ENCODE peak calls at places on chromosomes 3 and 15, in seven cellular contexts. One of them, this sample, is unnamed.

GRCh38 chr3:177824190-177824786 is 627.0 kb upstream of the TBL1XR1 start:
- DNase-seq in Panc1: no peak
- DNase-seq in BE2C: peak; percentile 65
- DNase-seq in HFF-Myc: no peak
- DNase-seq in fibroblast of lung: peak; percentile 69
- DNase-seq in dorsolateral prefrontal cortex: peak; percentile 46
- DNase-seq in GM12865: no peak
- DNase-seq in this sample: peak; percentile 72

GRCh38 chr15:83764201-83764839 is 110.4 kb downstream of the ADAMTSL3 start:
- DNase-seq in Panc1: no peak
- DNase-seq in BE2C: no peak
- DNase-seq in HFF-Myc: no peak
- DNase-seq in fibroblast of lung: no peak
- DNase-seq in dorsolateral prefrontal cortex: no peak
- DNase-seq in GM12865: no peak
- DNase-seq in this sample: no peak

GRCh38 chr3:44000586-44000985 is 241.1 kb upstream of the TOPAZ1 start:
- DNase-seq in Panc1: no peak
- DNase-seq in BE2C: no peak
- DNase-seq in HFF-Myc: peak; percentile 22
- DNase-seq in fibroblast of lung: peak; percentile 76
- DNase-seq in dorsolateral prefrontal cortex: no peak
- DNase-seq in GM12865: peak; percentile 70
- DNase-seq in this sample: peak; percentile 82

GRCh38 chr3:133943639-133944131 is 48.0 kb upstream of the RAB6B start:
- DNase-seq in Panc1: peak; percentile 54
- DNase-seq in BE2C: peak; percentile 39
- DNase-seq in HFF-Myc: no peak
- DNase-seq in fibroblast of lung: peak; percentile 95
- DNase-seq in dorsolateral prefrontal cortex: no peak
- DNase-seq in GM12865: no peak
- DNase-seq in this sample: peak; percentile 89

GRCh38 chr3:183375337-183375736 is 53.1 kb downstream of the MCF2L2 start:
- DNase-seq in Panc1: no peak
- DNase-seq in BE2C: no peak
- DNase-seq in HFF-Myc: no peak
- DNase-seq in fibroblast of lung: peak; percentile 75
- DNase-seq in dorsolateral prefrontal cortex: no peak
- DNase-seq in GM12865: peak; percentile 41
- DNase-seq in this sample: no peak

GRCh38 chr3:187922704-187923393 is 177.6 kb upstream of the BCL6 start:
- DNase-seq in Panc1: no peak
- DNase-seq in BE2C: no peak
- DNase-seq in HFF-Myc: no peak
- DNase-seq in fibroblast of lung: peak; percentile 38
- DNase-seq in dorsolateral prefrontal cortex: no peak
- DNase-seq in GM12865: no peak
- DNase-seq in this sample: peak; percentile 26

GRCh38 chr3:43742935-43743334 is 52.2 kb downstream of the ABHD5 start:
- DNase-seq in Panc1: no peak
- DNase-seq in BE2C: no peak
- DNase-seq in HFF-Myc: no peak
- DNase-seq in fibroblast of lung: peak; percentile 93
- DNase-seq in dorsolateral prefrontal cortex: no peak
- DNase-seq in GM12865: no peak
- DNase-seq in this sample: peak; percentile 72

GRCh38 chr3:194308635-194309213 is 42.4 kb downstream of the CPN2 start:
- DNase-seq in Panc1: no peak
- DNase-seq in BE2C: no peak
- DNase-seq in HFF-Myc: no peak
- DNase-seq in fibroblast of lung: no peak
- DNase-seq in dorsolateral prefrontal cortex: peak; percentile 10
- DNase-seq in GM12865: peak; percentile 49
- DNase-seq in this sample: no peak

GRCh38 chr15:69941931-69942471 is 155.7 kb downstream of the TLE3 start:
- DNase-seq in Panc1: no peak
- DNase-seq in BE2C: no peak
- DNase-seq in HFF-Myc: no peak
- DNase-seq in fibroblast of lung: no peak
- DNase-seq in dorsolateral prefrontal cortex: no peak
- DNase-seq in GM12865: no peak
- DNase-seq in this sample: no peak

GRCh38 chr3:197878427-197878826 is 71.6 kb upstream of the RPL35A start:
- DNase-seq in Panc1: no peak
- DNase-seq in BE2C: no peak
- DNase-seq in HFF-Myc: no peak
- DNase-seq in fibroblast of lung: no peak
- DNase-seq in dorsolateral prefrontal cortex: no peak
- DNase-seq in GM12865: peak; percentile 30
- DNase-seq in this sample: peak; percentile 29

GRCh38 chr3:5165698-5166097 is 21.8 kb upstream of the EDEM1 start:
- DNase-seq in Panc1: no peak
- DNase-seq in BE2C: no peak
- DNase-seq in HFF-Myc: no peak
- DNase-seq in fibroblast of lung: no peak
- DNase-seq in dorsolateral prefrontal cortex: no peak
- DNase-seq in GM12865: no peak
- DNase-seq in this sample: no peak

GRCh38 chr3:100159564-100160153 is 45.4 kb upstream of the FILIP1L start:
- DNase-seq in Panc1: no peak
- DNase-seq in BE2C: no peak
- DNase-seq in HFF-Myc: no peak
- DNase-seq in fibroblast of lung: peak; percentile 44
- DNase-seq in dorsolateral prefrontal cortex: no peak
- DNase-seq in GM12865: no peak
- DNase-seq in this sample: peak; percentile 66

GRCh38 chr15:63075072-63075995 is 32.8 kb downstream of the TPM1 start:
- DNase-seq in Panc1: no peak
- DNase-seq in BE2C: no peak
- DNase-seq in HFF-Myc: no peak
- DNase-seq in fibroblast of lung: peak; percentile 68
- DNase-seq in dorsolateral prefrontal cortex: no peak
- DNase-seq in GM12865: peak; percentile 87
- DNase-seq in this sample: peak; percentile 29

GRCh38 chr3:128075516-128076464 is 23.6 kb downstream of the SEC61A1 start:
- DNase-seq in Panc1: no peak
- DNase-seq in BE2C: peak; percentile 93
- DNase-seq in HFF-Myc: peak; percentile 44
- DNase-seq in fibroblast of lung: peak; percentile 86
- DNase-seq in dorsolateral prefrontal cortex: peak; percentile 92
- DNase-seq in GM12865: peak; percentile 76
- DNase-seq in this sample: peak; percentile 82

GRCh38 chr3:108106031-108106430 is 15.2 kb upstream of the CD47 start:
- DNase-seq in Panc1: no peak
- DNase-seq in BE2C: no peak
- DNase-seq in HFF-Myc: no peak
- DNase-seq in fibroblast of lung: peak; percentile 72
- DNase-seq in dorsolateral prefrontal cortex: no peak
- DNase-seq in GM12865: no peak
- DNase-seq in this sample: peak; percentile 84

GRCh38 chr3:134839422-134839821 is 44.4 kb downstream of the EPHB1 start:
- DNase-seq in Panc1: no peak
- DNase-seq in BE2C: no peak
- DNase-seq in HFF-Myc: no peak
- DNase-seq in fibroblast of lung: no peak
- DNase-seq in dorsolateral prefrontal cortex: no peak
- DNase-seq in GM12865: no peak
- DNase-seq in this sample: no peak

GRCh38 chr15:87816016-87816415 is 440.5 kb downstream of the NTRK3 start:
- DNase-seq in Panc1: no peak
- DNase-seq in BE2C: no peak
- DNase-seq in HFF-Myc: no peak
- DNase-seq in fibroblast of lung: no peak
- DNase-seq in dorsolateral prefrontal cortex: no peak
- DNase-seq in GM12865: no peak
- DNase-seq in this sample: no peak

GRCh38 chr15:76347507-76348055 is 11.0 kb downstream of the ISL2 start:
- DNase-seq in Panc1: no peak
- DNase-seq in BE2C: no peak
- DNase-seq in HFF-Myc: no peak
- DNase-seq in fibroblast of lung: no peak
- DNase-seq in dorsolateral prefrontal cortex: no peak
- DNase-seq in GM12865: no peak
- DNase-seq in this sample: no peak

GRCh38 chr15:76343313-76343996 is 6.9 kb downstream of the ISL2 start:
- DNase-seq in Panc1: no peak
- DNase-seq in BE2C: no peak
- DNase-seq in HFF-Myc: no peak
- DNase-seq in fibroblast of lung: no peak
- DNase-seq in dorsolateral prefrontal cortex: no peak
- DNase-seq in GM12865: no peak
- DNase-seq in this sample: no peak

GRCh38 chr15:76345269-76345879 is 8.8 kb downstream of the ISL2 start:
- DNase-seq in Panc1: no peak
- DNase-seq in BE2C: no peak
- DNase-seq in HFF-Myc: no peak
- DNase-seq in fibroblast of lung: no peak
- DNase-seq in dorsolateral prefrontal cortex: no peak
- DNase-seq in GM12865: no peak
- DNase-seq in this sample: no peak

GRCh38 chr15:76346666-76347506 is 10.3 kb downstream of the ISL2 start:
- DNase-seq in Panc1: no peak
- DNase-seq in BE2C: no peak
- DNase-seq in HFF-Myc: no peak
- DNase-seq in fibroblast of lung: peak; percentile 36
- DNase-seq in dorsolateral prefrontal cortex: no peak
- DNase-seq in GM12865: no peak
- DNase-seq in this sample: no peak

DNA sequence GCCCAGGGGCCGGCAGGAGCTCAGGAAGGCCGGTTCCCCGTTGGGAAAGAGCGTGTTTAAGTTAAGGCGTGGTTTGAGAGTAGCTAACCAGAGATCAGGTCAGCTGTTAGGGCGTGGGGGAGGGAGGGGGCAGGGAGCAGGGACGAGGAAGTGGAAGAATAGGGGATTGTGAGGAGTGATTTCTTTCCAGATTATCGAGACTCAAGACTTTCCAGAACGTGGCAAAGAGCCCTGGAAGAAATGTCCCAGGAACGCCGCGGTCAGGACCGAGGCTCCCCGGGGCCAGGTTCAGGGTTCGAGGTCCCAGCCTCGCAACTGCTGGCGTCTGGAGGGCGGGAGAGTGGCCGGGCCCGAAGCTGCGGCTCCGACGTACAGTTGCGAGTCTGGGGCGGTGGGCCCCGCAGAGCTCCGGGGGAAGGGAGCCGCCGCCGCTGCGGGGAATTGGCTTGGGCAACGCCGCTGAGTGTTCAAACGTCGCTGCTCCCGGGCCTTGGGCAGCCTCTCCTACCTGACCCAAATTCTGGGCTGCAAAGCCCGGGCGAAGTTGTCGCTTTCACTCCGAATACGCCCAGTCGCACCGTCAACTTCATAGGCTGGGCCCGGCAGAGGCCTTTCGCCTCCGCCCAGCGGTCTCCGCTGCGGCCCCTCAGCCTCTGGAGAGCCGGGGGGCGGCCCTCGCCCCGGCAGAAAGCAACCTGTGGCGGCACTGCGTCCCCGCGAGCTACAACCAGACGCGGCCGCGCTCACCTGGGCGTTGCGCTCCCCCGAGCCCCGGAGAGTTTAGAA is 9.5 kb downstream of the ISL2 start:
- DNase-seq in Panc1: no peak
- DNase-seq in BE2C: no peak
- DNase-seq in HFF-Myc: no peak
- DNase-seq in fibroblast of lung: no peak
- DNase-seq in dorsolateral prefrontal cortex: no peak
- DNase-seq in GM12865: peak; percentile 54
- DNase-seq in this sample: no peak
- TF ChIP-seq CTCF in Panc1: no peak
- TF ChIP-seq CTCF in BE2C: no peak
- TF ChIP-seq CTCF in HFF-Myc: no peak
- TF ChIP-seq CTCF in fibroblast of lung: no peak
- TF ChIP-seq CTCF in dorsolateral prefrontal cortex: no peak
- TF ChIP-seq CTCF in GM12865: no peak
- TF ChIP-seq CTCF in this sample: no peak

GRCh38 chr3:156176048-156176447 is 55.7 kb downstream of the KCNAB1 start:
- DNase-seq in Panc1: no peak
- DNase-seq in BE2C: peak; percentile 41
- DNase-seq in HFF-Myc: no peak
- DNase-seq in fibroblast of lung: no peak
- DNase-seq in dorsolateral prefrontal cortex: no peak
- DNase-seq in GM12865: no peak
- DNase-seq in this sample: no peak
- H3K4me3 ChIP-seq in Panc1: no peak overlapping the region
- H3K4me3 ChIP-seq in BE2C: no peak overlapping the region
- H3K4me3 ChIP-seq in HFF-Myc: no peak overlapping the region
- H3K4me3 ChIP-seq in fibroblast of lung: no peak overlapping the region
- H3K4me3 ChIP-seq in dorsolateral prefrontal cortex: no peak overlapping the region
- H3K4me3 ChIP-seq in GM12865: no peak overlapping the region
- H3K4me3 ChIP-seq in this sample: no peak overlapping the region

DNA sequence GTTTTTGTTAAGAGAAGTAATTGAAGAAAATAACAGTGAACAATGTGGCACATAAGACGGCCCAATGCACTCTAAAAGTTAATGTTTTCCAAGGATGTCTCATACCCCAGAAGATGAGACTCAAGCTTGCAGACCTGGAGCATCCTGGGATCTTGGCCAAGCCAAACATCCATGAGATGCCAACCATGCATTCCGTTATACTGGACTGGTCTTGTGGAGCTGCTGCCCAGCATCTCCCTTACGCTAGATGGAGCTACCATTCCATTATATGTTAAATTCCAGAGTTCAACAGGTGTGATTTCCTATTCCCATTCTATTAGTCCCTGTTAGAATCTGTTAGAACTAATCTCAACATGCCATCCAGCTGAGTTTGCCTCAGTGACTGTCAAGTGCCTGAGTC is 181.8 kb downstream of the PDCD6IP start:
- DNase-seq in Panc1: peak; percentile 50
- DNase-seq in BE2C: no peak
- DNase-seq in HFF-Myc: peak; percentile 19
- DNase-seq in fibroblast of lung: peak; percentile 22
- DNase-seq in dorsolateral prefrontal cortex: no peak
- DNase-seq in GM12865: peak; percentile 14
- DNase-seq in this sample: peak; percentile 85
- TF ChIP-seq CTCF in Panc1: peak; percentile 71
- TF ChIP-seq CTCF in BE2C: no peak
- TF ChIP-seq CTCF in HFF-Myc: peak; percentile 57
- TF ChIP-seq CTCF in fibroblast of lung: peak; percentile 41
- TF ChIP-seq CTCF in dorsolateral prefrontal cortex: no peak
- TF ChIP-seq CTCF in GM12865: peak; percentile 45
- TF ChIP-seq CTCF in this sample: peak; percentile 63

DNA sequence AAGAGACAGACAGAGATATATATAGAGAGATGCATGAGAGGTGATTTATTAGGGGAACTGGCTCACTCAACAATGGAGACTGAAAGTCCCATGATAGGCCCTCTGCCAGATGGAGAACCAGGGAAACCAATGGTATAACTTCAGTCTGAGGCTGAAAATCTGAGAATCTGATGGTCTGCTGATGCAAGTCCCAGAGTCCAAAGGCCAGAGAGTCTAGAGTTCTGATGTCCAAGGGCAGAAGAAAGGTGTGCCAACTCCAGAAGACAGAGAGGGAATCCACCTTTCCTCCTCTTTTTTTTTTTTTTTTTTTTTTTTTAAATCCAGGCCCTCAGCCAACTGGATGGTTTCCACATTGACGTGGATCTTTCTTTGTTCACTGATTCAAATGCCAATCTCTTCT is 197.9 kb upstream of the MEIS2 start:
- DNase-seq in Panc1: no peak
- DNase-seq in BE2C: no peak
- DNase-seq in HFF-Myc: no peak
- DNase-seq in fibroblast of lung: no peak
- DNase-seq in dorsolateral prefrontal cortex: no peak
- DNase-seq in GM12865: no peak
- DNase-seq in this sample: no peak
- H3K4me3 ChIP-seq in Panc1: no peak overlapping the region
- H3K4me3 ChIP-seq in BE2C: no peak overlapping the region
- H3K4me3 ChIP-seq in HFF-Myc: no peak overlapping the region
- H3K4me3 ChIP-seq in fibroblast of lung: no peak overlapping the region
- H3K4me3 ChIP-seq in dorsolateral prefrontal cortex: no peak overlapping the region
- H3K4me3 ChIP-seq in GM12865: no peak overlapping the region
- H3K4me3 ChIP-seq in this sample: no peak overlapping the region